ENCODE peak calls at places on chromosomes 7 and 10, in seven cellular contexts. Y is activated naive CD4-positive, alpha-beta T cell treated with anti-CD3 and anti-CD28 coated beads, Interleukin-2, amount 50 U/mL, for 72 hours; S is NCI-H2081 treated with DMSO at 0.1 percent for 48 hours; V is coronary artery; P is NCI-H82; O is HL-60; J is chondrocyte. Q is an unnamed sample.

GRCh38 chr10:32981760-32982159 is 23.7 kb upstream of the ITGB1 start:
- DNase-seq in O (no peak), J (no peak), V (no peak), S (no peak), Y (no peak), P (no peak), Q (no peak)

GRCh38 chr7:149883452-149883861 is 9.7 kb downstream of the ATP6V0E2 start:
- DNase-seq in O (no peak), J (no peak), P (peak), V (peak), S (peak), Y (peak), Q (no peak)

GRCh38 chr7:80207501-80207900 is 72.9 kb downstream of the GNAI1 start:
- DNase-seq in V (no peak), S (no peak), Y (no peak), O (no peak), J (no peak), P (no peak), Q (no peak)

GRCh38 chr10:13439771-13440708 is 88.8 kb downstream of the BEND7 start:
- DNase-seq in J (no peak), Y (peak), P (peak), S (no peak), O (no peak), V (no peak), Q (peak)

GRCh38 chr7:37259381-37259821 is 189.3 kb downstream of the ELMO1 start:
- DNase-seq in S (peak), V (no peak), J (no peak), P (no peak), Y (no peak), O (peak), Q (no peak)

GRCh38 chr7:108210796-108211195 is 80.6 kb upstream of the LAMB4 start:
- DNase-seq in J (no peak), Y (no peak), P (no peak), O (no peak), V (no peak), S (no peak), Q (no peak)

GRCh38 chr7:30134523-30135270 is at the start of gene MTURN:
- DNase-seq in S (peak), Y (peak), O (peak), P (peak), V (peak), J (no peak), Q (peak)

GRCh38 chr10:3452234-3452633 is 279.7 kb upstream of the PITRM1 start:
- DNase-seq in P (no peak), Y (no peak), S (no peak), V (no peak), O (no peak), J (no peak), Q (no peak)

GRCh38 chr7:74262639-74263398 is 8.6 kb upstream of the RFC2 start:
- DNase-seq in P (peak), O (no peak), S (no peak), V (no peak), Y (no peak), J (no peak), Q (no peak)

GRCh38 chr10:84842593-84842992 is 514.2 kb downstream of the CCSER2 start:
- DNase-seq in S (no peak), P (peak), V (no peak), Y (no peak), J (no peak), O (no peak), Q (no peak)

GRCh38 chr7:13901577-13901976 is 87.9 kb downstream of the ETV1 start:
- DNase-seq in O (no peak), S (no peak), J (no peak), P (no peak), Y (no peak), V (no peak), Q (no peak)

GRCh38 chr10:69657866-69658265 is 27.8 kb downstream of the FAM241B start:
- DNase-seq in J (peak), O (no peak), P (no peak), V (no peak), S (no peak), Y (no peak), Q (no peak)

GRCh38 chr10:36280886-36281499 is 638.9 kb upstream of the FZD8 start:
- DNase-seq in O (no peak), P (no peak), S (no peak), J (no peak), Y (no peak), V (no peak), Q (no peak)

GRCh38 chr10:73907841-73908517 is 3.0 kb upstream of the PLAU start:
- DNase-seq in Y (no peak), V (no peak), J (no peak), P (peak), O (peak), S (no peak), Q (no peak)

GRCh38 chr7:117283371-117283770 is 39.5 kb downstream of the WNT2 start:
- DNase-seq in P (no peak), O (no peak), Y (no peak), S (no peak), V (no peak), J (no peak), Q (no peak)

GRCh38 chr7:40507166-40507565 is 372.4 kb downstream of the SUGCT start:
- DNase-seq in S (no peak), V (no peak), O (peak), J (no peak), Y (no peak), P (peak), Q (no peak)

GRCh38 chr10:76902949-76903348 is 734.7 kb downstream of the KCNMA1 start:
- DNase-seq in Y (no peak), O (no peak), J (no peak), V (no peak), S (no peak), P (peak), Q (no peak)

GRCh38 chr7:73721237-73721848 is 1.9 kb upstream of the STX1A start:
- DNase-seq in S (peak), J (no peak), O (no peak), Y (no peak), V (no peak), P (peak), Q (no peak)

GRCh38 chr7:30276203-30276900 is 8.0 kb upstream of the ZNRF2 start:
- DNase-seq in O (no peak), P (peak), V (no peak), Y (peak), S (no peak), J (no peak), Q (no peak)

GRCh38 chr10:96973809-96974208 is 141.7 kb downstream of the LCOR start:
- DNase-seq in V (no peak), J (no peak), Y (no peak), S (no peak), P (no peak), O (no peak), Q (no peak)

GRCh38 chr10:91493313-91493712 is 83.2 kb downstream of the HECTD2 start:
- DNase-seq in O (no peak), P (peak), J (no peak), S (no peak), V (no peak), Y (no peak), Q (no peak)

GRCh38 chr7:24756545-24756988 is 697 bp downstream of the GSDME start:
- DNase-seq in Y (peak), P (no peak), O (no peak), J (no peak), V (no peak), S (no peak), Q (no peak)

GRCh38 chr10:75195035-75195763 is 15.4 kb upstream of the VDAC2 start:
- DNase-seq in Y (no peak), S (no peak), V (no peak), P (no peak), O (no peak), J (no peak), Q (no peak)

GRCh38 chr7:19114591-19114855 is 2.9 kb downstream of the TWIST1 start:
- DNase-seq in V (no peak), S (no peak), Y (no peak), J (no peak), P (no peak), O (no peak), Q (no peak)

GRCh38 chr7:136533732-136534131 is 334.7 kb upstream of the CHRM2 start:
- DNase-seq in P (peak), O (no peak), S (no peak), J (no peak), V (no peak), Y (no peak), Q (no peak)

GRCh38 chr10:17835688-17836087 is 26.5 kb downstream of the MRC1 start:
- DNase-seq in S (no peak), Y (no peak), J (no peak), P (no peak), V (no peak), O (no peak), Q (no peak)